ENCODE peak calls at places on chromosomes 13 and 19, in seven cellular contexts. Y is stimulated activated CD4-positive, alpha-beta T cell treated with anti-CD3 and anti-CD28 coated beads, Interleukin-4, amount 100 ng/mL, for 4 hours; A is endothelial cell; W is NCI-H1105; D is nephron progenitor cell; X is ACHN; S is fibroblast of gingiva. R is an unnamed sample.

GRCh38 chr19:16944626-16945363 is 56.0 kb downstream of the F2RL3 start:
- DNase-seq in Y (no peak), A (no peak), W (no peak), D (no peak), X (no peak), S (no peak), R (no peak)

GRCh38 chr13:112764028-112764427 is 74.2 kb downstream of the ATP11A start:
- DNase-seq in Y (no peak), A (no peak), W (no peak), D (no peak), X (no peak), S (no peak), R (no peak)

GRCh38 chr13:111911754-111912452 is 155.0 kb upstream of the SOX1 start:
- DNase-seq in Y (no peak), A (no peak), W (peak), D (no peak), X (no peak), S (no peak), R (no peak)

GRCh38 chr19:46372901-46373572 is 26.1 kb downstream of the PPP5C start:
- DNase-seq in Y (no peak), A (peak), W (no peak), D (no peak), X (peak), S (peak), R (no peak)

GRCh38 chr19:37867831-37868230 is 38.6 kb downstream of the WDR87 start:
- DNase-seq in Y (no peak), A (no peak), W (no peak), D (no peak), X (no peak), S (peak), R (no peak)

GRCh38 chr13:21638319-21639282 is 32.3 kb upstream of the FGF9 start:
- DNase-seq in Y (no peak), A (peak), W (no peak), D (peak), X (peak), S (no peak), R (peak)

GRCh38 chr13:32378012-32378411 is 49.9 kb downstream of the N4BP2L1 start:
- DNase-seq in Y (no peak), A (no peak), W (no peak), D (no peak), X (peak), S (no peak), R (no peak)

GRCh38 chr19:16273005-16273404 is 51.6 kb upstream of the KLF2 start:
- DNase-seq in Y (no peak), A (no peak), W (no peak), D (no peak), X (no peak), S (no peak), R (no peak)

GRCh38 chr13:44307844-44308243 is 65.8 kb upstream of the SERP2 start:
- DNase-seq in Y (no peak), A (no peak), W (no peak), D (no peak), X (no peak), S (no peak), R (no peak)

GRCh38 chr19:45020071-45020470 is 18.8 kb upstream of the CLASRP start:
- DNase-seq in Y (no peak), A (no peak), W (no peak), D (no peak), X (no peak), S (no peak), R (no peak)

GRCh38 chr13:45537506-45537905 is 72.8 kb downstream of the COG3 start:
- DNase-seq in Y (no peak), A (no peak), W (no peak), D (no peak), X (no peak), S (peak), R (no peak)

GRCh38 chr13:44919103-44919804 is 70.0 kb downstream of the NUFIP1 start:
- DNase-seq in Y (no peak), A (no peak), W (no peak), D (no peak), X (no peak), S (no peak), R (no peak)

GRCh38 chr19:53537523-53538377 is at the start of gene ZNF331:
- DNase-seq in Y (peak), A (peak), W (no peak), D (peak), X (no peak), S (peak), R (peak)

GRCh38 chr19:40744554-40745401 is 5.5 kb downstream of the ACTMAP start:
- DNase-seq in Y (no peak), A (peak), W (no peak), D (no peak), X (no peak), S (no peak), R (no peak)

GRCh38 chr13:84433024-84433423 is 550.8 kb upstream of the SLITRK1 start:
- DNase-seq in Y (no peak), A (no peak), W (no peak), D (no peak), X (no peak), S (peak), R (no peak)

GRCh38 chr19:39398297-39398864 is 7.2 kb downstream of the MED29 start:
- DNase-seq in Y (peak), A (no peak), W (no peak), D (no peak), X (peak), S (peak), R (no peak)

GRCh38 chr19:14369399-14370168 is 11.7 kb upstream of the ADGRE5 start:
- DNase-seq in Y (peak), A (no peak), W (no peak), D (no peak), X (no peak), S (peak), R (no peak)

GRCh38 chr13:96025283-96025682 is 27.9 kb downstream of the UGGT2 start:
- DNase-seq in Y (no peak), A (no peak), W (no peak), D (no peak), X (no peak), S (no peak), R (no peak)

GRCh38 chr13:41065098-41065497 is 3.8 kb downstream of the WBP4 start:
- DNase-seq in Y (no peak), A (no peak), W (no peak), D (no peak), X (peak), S (peak), R (no peak)

GRCh38 chr19:36152061-36152885 is at the start of gene COX7A1:
- DNase-seq in Y (no peak), A (no peak), W (no peak), D (no peak), X (no peak), S (peak), R (no peak)

GRCh38 chr13:33918199-33918932 is 100.4 kb downstream of the RFC3 start:
- DNase-seq in Y (no peak), A (no peak), W (no peak), D (no peak), X (peak), S (peak), R (peak)

GRCh38 chr13:112807653-112808376 is 118.0 kb downstream of the ATP11A start:
- DNase-seq in Y (no peak), A (no peak), W (no peak), D (no peak), X (no peak), S (no peak), R (no peak)

GRCh38 chr19:17794731-17795494 is at the start of gene B3GNT3:
- DNase-seq in Y (no peak), A (peak), W (peak), D (peak), X (no peak), S (no peak), R (peak)

GRCh38 chr19:18418725-18419194 is 438 bp upstream of the SSBP4 start:
- DNase-seq in Y (no peak), A (no peak), W (no peak), D (no peak), X (no peak), S (peak), R (peak)

GRCh38 chr13:31749929-31750328 is 10.6 kb downstream of the RXFP2 start:
- DNase-seq in Y (no peak), A (no peak), W (no peak), D (no peak), X (peak), S (peak), R (no peak)

R was measured in NCI-H748 treated with DMSO at 0.1 percent for 48 hours.